ENCODE peak calls at places on chromosome 15, in seven cellular contexts. One of them, this sample, is unnamed.
A peak's percentile ranks its signal among the peaks of the same experiment; 100 is the strongest.

GRCh38 chr15:61080209-61081027 is 148.7 kb downstream of the RORA start:
- DNase-seq in NT2/D1: no peak
- DNase-seq in BJ: no peak
- DNase-seq in colonic mucosa: no peak
- DNase-seq in tibial artery: no peak
- DNase-seq in uterus: no peak
- DNase-seq in SJSA1: no peak
- DNase-seq in this sample: no peak

GRCh38 chr15:64634020-64634419 is 141.4 kb downstream of the RBPMS2 start:
- DNase-seq in NT2/D1: no peak
- DNase-seq in BJ: no peak
- DNase-seq in colonic mucosa: no peak
- DNase-seq in tibial artery: no peak
- DNase-seq in uterus: no peak
- DNase-seq in SJSA1: no peak
- DNase-seq in this sample: no peak

GRCh38 chr15:85579957-85580694 is 199.7 kb downstream of the AKAP13 start:
- DNase-seq in NT2/D1: no peak
- DNase-seq in BJ: no peak
- DNase-seq in colonic mucosa: peak; percentile 79
- DNase-seq in tibial artery: no peak
- DNase-seq in uterus: peak; percentile 59
- DNase-seq in SJSA1: no peak
- DNase-seq in this sample: no peak

GRCh38 chr15:63044077-63044644 is 1.6 kb downstream of the TPM1 start:
- DNase-seq in NT2/D1: no peak
- DNase-seq in BJ: no peak
- DNase-seq in colonic mucosa: peak; percentile 48
- DNase-seq in tibial artery: no peak
- DNase-seq in uterus: no peak
- DNase-seq in SJSA1: peak; percentile 35
- DNase-seq in this sample: no peak

GRCh38 chr15:62732078-62732477 is 310.5 kb upstream of the TPM1 start:
- DNase-seq in NT2/D1: no peak
- DNase-seq in BJ: no peak
- DNase-seq in colonic mucosa: no peak
- DNase-seq in tibial artery: no peak
- DNase-seq in uterus: no peak
- DNase-seq in SJSA1: no peak
- DNase-seq in this sample: no peak

GRCh38 chr15:58336161-58336560 is 95.6 kb upstream of the LIPC start:
- DNase-seq in NT2/D1: no peak
- DNase-seq in BJ: no peak
- DNase-seq in colonic mucosa: no peak
- DNase-seq in tibial artery: no peak
- DNase-seq in uterus: no peak
- DNase-seq in SJSA1: no peak
- DNase-seq in this sample: no peak

GRCh38 chr15:94229591-94230365 is 1.6 kb upstream of the MCTP2 start:
- DNase-seq in NT2/D1: no peak
- DNase-seq in BJ: no peak
- DNase-seq in colonic mucosa: no peak
- DNase-seq in tibial artery: no peak
- DNase-seq in uterus: no peak
- DNase-seq in SJSA1: no peak
- DNase-seq in this sample: no peak

GRCh38 chr15:67690936-67691335 is 134.4 kb upstream of the SKOR1 start:
- DNase-seq in NT2/D1: no peak
- DNase-seq in BJ: no peak
- DNase-seq in colonic mucosa: no peak
- DNase-seq in tibial artery: no peak
- DNase-seq in uterus: no peak
- DNase-seq in SJSA1: peak; percentile 65
- DNase-seq in this sample: peak; percentile 16

GRCh38 chr15:76056931-76057330 is 2.9 kb upstream of the TMEM266 start:
- DNase-seq in NT2/D1: no peak
- DNase-seq in BJ: no peak
- DNase-seq in colonic mucosa: no peak
- DNase-seq in tibial artery: no peak
- DNase-seq in uterus: no peak
- DNase-seq in SJSA1: no peak
- DNase-seq in this sample: no peak

GRCh38 chr15:34889486-34889885 is 80.1 kb downstream of the AQR start:
- DNase-seq in NT2/D1: no peak
- DNase-seq in BJ: no peak
- DNase-seq in colonic mucosa: no peak
- DNase-seq in tibial artery: no peak
- DNase-seq in uterus: no peak
- DNase-seq in SJSA1: peak; percentile 14
- DNase-seq in this sample: no peak

GRCh38 chr15:34896183-34896582 is 73.4 kb downstream of the AQR start:
- DNase-seq in NT2/D1: no peak
- DNase-seq in BJ: no peak
- DNase-seq in colonic mucosa: no peak
- DNase-seq in tibial artery: no peak
- DNase-seq in uterus: no peak
- DNase-seq in SJSA1: no peak
- DNase-seq in this sample: no peak

GRCh38 chr15:34890424-34890823 is 79.1 kb downstream of the AQR start:
- DNase-seq in NT2/D1: no peak
- DNase-seq in BJ: no peak
- DNase-seq in colonic mucosa: no peak
- DNase-seq in tibial artery: no peak
- DNase-seq in uterus: no peak
- DNase-seq in SJSA1: peak; percentile 27
- DNase-seq in this sample: no peak

GRCh38 chr15:34893967-34894366 is 75.6 kb downstream of the AQR start:
- DNase-seq in NT2/D1: no peak
- DNase-seq in BJ: no peak
- DNase-seq in colonic mucosa: no peak
- DNase-seq in tibial artery: no peak
- DNase-seq in uterus: no peak
- DNase-seq in SJSA1: no peak
- DNase-seq in this sample: no peak

DNA sequence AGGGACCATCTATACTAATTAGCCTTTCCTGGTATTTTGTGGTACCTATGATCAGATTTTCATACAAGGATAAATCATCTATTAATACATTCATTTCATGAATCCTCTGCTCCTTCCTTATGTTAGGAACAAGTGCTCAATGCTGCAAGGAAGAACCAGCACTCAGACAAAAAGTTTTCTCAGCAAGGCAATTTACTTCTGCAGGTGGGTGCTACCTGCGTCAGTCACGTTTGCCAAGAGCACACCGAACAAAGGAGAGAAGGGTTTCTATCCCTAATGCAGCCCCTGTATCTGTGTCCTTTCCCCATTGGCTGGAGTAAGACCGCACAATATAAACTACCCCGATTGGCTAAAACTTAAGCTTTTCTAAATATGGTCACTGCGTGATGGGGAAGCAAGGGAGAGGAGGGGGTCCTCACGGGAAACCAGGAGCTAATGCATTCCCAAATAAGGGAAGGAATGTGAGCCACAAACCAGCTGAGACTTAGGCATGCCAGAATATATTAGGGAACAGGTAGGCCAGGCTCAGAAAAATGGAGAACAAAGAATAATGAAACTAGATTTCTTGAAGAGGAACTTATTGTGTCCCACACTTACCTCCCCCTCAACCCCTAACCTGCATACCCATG is 76.5 kb downstream of the AQR start:
- DNase-seq in NT2/D1: no peak
- DNase-seq in BJ: no peak
- DNase-seq in colonic mucosa: no peak
- DNase-seq in tibial artery: no peak
- DNase-seq in uterus: no peak
- DNase-seq in SJSA1: no peak
- DNase-seq in this sample: no peak
- H3K27me3 ChIP-seq in NT2/D1: no peaks in the 10 kb centered on the region
- H3K27me3 ChIP-seq in BJ: no peaks in the 10 kb centered on the region
- H3K27me3 ChIP-seq in colonic mucosa: no peaks in the 10 kb centered on the region
- H3K27me3 ChIP-seq in tibial artery: no peaks in the 10 kb centered on the region
- H3K27me3 ChIP-seq in uterus: no peaks in the 10 kb centered on the region
- H3K27me3 ChIP-seq in SJSA1: no peaks in the 10 kb centered on the region
- H3K27me3 ChIP-seq in this sample: no peaks in the 10 kb centered on the region

GRCh38 chr15:77664428-77664827 is 31.7 kb upstream of the LINGO1 start:
- DNase-seq in NT2/D1: no peak
- DNase-seq in BJ: no peak
- DNase-seq in colonic mucosa: no peak
- DNase-seq in tibial artery: no peak
- DNase-seq in uterus: no peak
- DNase-seq in SJSA1: no peak
- DNase-seq in this sample: no peak

GRCh38 chr15:77666296-77666660 is 33.6 kb upstream of the LINGO1 start:
- DNase-seq in NT2/D1: no peak
- DNase-seq in BJ: no peak
- DNase-seq in colonic mucosa: no peak
- DNase-seq in tibial artery: no peak
- DNase-seq in uterus: no peak
- DNase-seq in SJSA1: no peak
- DNase-seq in this sample: no peak

GRCh38 chr15:77667351-77667750 is 34.6 kb upstream of the LINGO1 start:
- DNase-seq in NT2/D1: no peak
- DNase-seq in BJ: no peak
- DNase-seq in colonic mucosa: no peak
- DNase-seq in tibial artery: no peak
- DNase-seq in uterus: no peak
- DNase-seq in SJSA1: no peak
- DNase-seq in this sample: no peak

GRCh38 chr15:77667835-77668234 is 35.1 kb upstream of the LINGO1 start:
- DNase-seq in NT2/D1: no peak
- DNase-seq in BJ: no peak
- DNase-seq in colonic mucosa: no peak
- DNase-seq in tibial artery: no peak
- DNase-seq in uterus: no peak
- DNase-seq in SJSA1: no peak
- DNase-seq in this sample: no peak

GRCh38 chr15:77665530-77666295 is 33.0 kb upstream of the LINGO1 start:
- DNase-seq in NT2/D1: no peak
- DNase-seq in BJ: no peak
- DNase-seq in colonic mucosa: no peak
- DNase-seq in tibial artery: no peak
- DNase-seq in uterus: no peak
- DNase-seq in SJSA1: no peak
- DNase-seq in this sample: no peak
- H3K27me3 ChIP-seq in NT2/D1: no peaks in the 10 kb centered on the region
- H3K27me3 ChIP-seq in BJ: peaks cover 28% of the 10 kb centered on the region
- H3K27me3 ChIP-seq in colonic mucosa: no peaks in the 10 kb centered on the region
- H3K27me3 ChIP-seq in tibial artery: no peaks in the 10 kb centered on the region
- H3K27me3 ChIP-seq in uterus: no peaks in the 10 kb centered on the region
- H3K27me3 ChIP-seq in SJSA1: peaks cover 30% of the 10 kb centered on the region
- H3K27me3 ChIP-seq in this sample: peaks cover 38% of the 10 kb centered on the region

GRCh38 chr15:36882487-36883108 is 217.8 kb downstream of the MEIS2 start:
- DNase-seq in NT2/D1: no peak
- DNase-seq in BJ: no peak
- DNase-seq in colonic mucosa: no peak
- DNase-seq in tibial artery: no peak
- DNase-seq in uterus: no peak
- DNase-seq in SJSA1: no peak
- DNase-seq in this sample: no peak

GRCh38 chr15:36880913-36881290 is 219.4 kb downstream of the MEIS2 start:
- DNase-seq in NT2/D1: no peak
- DNase-seq in BJ: no peak
- DNase-seq in colonic mucosa: no peak
- DNase-seq in tibial artery: no peak
- DNase-seq in uterus: no peak
- DNase-seq in SJSA1: no peak
- DNase-seq in this sample: no peak

GRCh38 chr15:36879568-36880225 is 220.7 kb downstream of the MEIS2 start:
- DNase-seq in NT2/D1: no peak
- DNase-seq in BJ: no peak
- DNase-seq in colonic mucosa: no peak
- DNase-seq in tibial artery: no peak
- DNase-seq in uterus: no peak
- DNase-seq in SJSA1: no peak
- DNase-seq in this sample: no peak

GRCh38 chr15:36878745-36879262 is 221.5 kb downstream of the MEIS2 start:
- DNase-seq in NT2/D1: no peak
- DNase-seq in BJ: no peak
- DNase-seq in colonic mucosa: no peak
- DNase-seq in tibial artery: no peak
- DNase-seq in uterus: no peak
- DNase-seq in SJSA1: no peak
- DNase-seq in this sample: no peak

DNA sequence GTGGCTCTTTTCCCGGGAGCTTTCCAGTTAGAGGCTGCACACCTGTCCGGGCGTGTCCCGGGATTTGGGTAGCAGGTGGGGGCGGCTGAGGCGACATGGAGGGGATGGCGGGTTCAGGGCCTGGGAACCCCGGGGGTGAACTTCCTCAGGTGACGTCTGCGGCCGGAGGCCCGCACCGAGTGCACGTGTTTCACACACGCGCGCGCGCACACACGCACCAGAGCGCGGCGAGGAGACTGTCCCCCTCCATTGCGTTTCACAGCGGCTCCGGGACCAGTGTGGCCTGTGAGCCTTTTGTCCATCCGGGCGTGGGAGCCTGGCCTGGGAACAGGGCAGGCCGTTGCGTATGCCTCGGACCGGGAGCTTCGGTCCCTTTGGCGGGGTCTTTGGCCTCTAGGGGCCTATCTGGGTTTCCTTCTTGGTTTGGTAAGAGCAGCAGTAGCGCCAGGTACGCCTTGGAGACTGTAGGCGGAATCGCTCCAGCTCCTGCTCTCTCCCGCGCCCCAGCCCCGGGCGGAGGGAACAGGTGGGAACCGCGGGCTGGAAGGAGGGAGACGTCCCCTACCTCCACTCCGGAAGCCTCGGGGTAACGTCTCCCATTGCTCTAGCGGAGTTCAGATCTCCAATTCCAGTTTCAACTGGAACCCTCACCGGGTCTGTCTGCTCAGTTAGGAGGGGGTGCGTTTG is 220.0 kb downstream of the MEIS2 start:
- DNase-seq in NT2/D1: no peak
- DNase-seq in BJ: no peak
- DNase-seq in colonic mucosa: no peak
- DNase-seq in tibial artery: no peak
- DNase-seq in uterus: no peak
- DNase-seq in SJSA1: no peak
- DNase-seq in this sample: no peak
- H3K27me3 ChIP-seq in NT2/D1: peaks cover 63% of the 10 kb centered on the region
- H3K27me3 ChIP-seq in BJ: peaks cover 2% of the 10 kb centered on the region
- H3K27me3 ChIP-seq in colonic mucosa: peaks cover 62% of the 10 kb centered on the region
- H3K27me3 ChIP-seq in tibial artery: peaks cover 7% of the 10 kb centered on the region
- H3K27me3 ChIP-seq in uterus: no peaks in the 10 kb centered on the region
- H3K27me3 ChIP-seq in SJSA1: peaks cover 45% of the 10 kb centered on the region
- H3K27me3 ChIP-seq in this sample: peaks cover 51% of the 10 kb centered on the region

DNA sequence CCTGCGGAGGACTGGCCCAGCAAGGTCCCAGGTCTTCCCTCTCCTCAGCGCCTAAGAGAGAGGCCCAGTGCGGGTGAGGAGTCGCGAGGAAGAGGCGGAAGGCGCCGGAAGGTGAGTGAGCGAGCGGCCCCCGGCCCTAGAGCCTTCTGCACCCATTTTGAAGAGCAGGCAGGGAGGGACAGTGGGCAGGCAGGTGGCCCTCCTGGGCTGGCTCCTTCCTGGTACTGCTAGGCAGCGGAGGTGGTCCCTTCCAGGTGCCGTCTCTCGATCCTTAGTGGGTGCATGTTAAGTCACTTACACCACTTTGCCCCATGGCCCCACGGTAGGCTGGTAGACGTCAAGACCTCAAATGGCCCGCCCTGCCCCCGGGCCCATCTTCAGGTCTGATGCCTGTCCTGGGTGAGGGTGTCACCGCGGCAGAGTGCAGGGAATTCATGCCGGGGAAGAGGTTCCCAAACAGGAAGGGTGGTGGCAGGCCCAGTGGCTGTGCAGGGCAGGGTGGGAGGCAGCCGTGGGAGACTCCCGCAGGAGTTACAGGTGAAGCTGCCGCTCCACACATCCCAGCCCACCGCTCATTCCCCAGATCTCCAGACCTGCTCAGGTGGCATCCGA is 14.4 kb downstream of the PAK6 start:
- DNase-seq in NT2/D1: no peak
- DNase-seq in BJ: no peak
- DNase-seq in colonic mucosa: no peak
- DNase-seq in tibial artery: no peak
- DNase-seq in uterus: no peak
- DNase-seq in SJSA1: no peak
- DNase-seq in this sample: no peak
- H3K27me3 ChIP-seq in NT2/D1: peaks cover 56% of the 10 kb centered on the region
- H3K27me3 ChIP-seq in BJ: peaks cover 45% of the 10 kb centered on the region
- H3K27me3 ChIP-seq in colonic mucosa: peaks cover 20% of the 10 kb centered on the region
- H3K27me3 ChIP-seq in tibial artery: no peaks in the 10 kb centered on the region
- H3K27me3 ChIP-seq in uterus: no peaks in the 10 kb centered on the region
- H3K27me3 ChIP-seq in SJSA1: no peaks in the 10 kb centered on the region
- H3K27me3 ChIP-seq in this sample: peaks cover 50% of the 10 kb centered on the region

This sample was measured in AG04450.